ENCODE peak calls at places on chromosomes 4 and X, in five cellular contexts. O is lower leg skin, S is HCT116, D is K562, W is A549. M is an unnamed sample.

GRCh38 chr4:48692897-48693296 is 87.2 kb downstream of the FRYL start:
- DNase-seq in O (no peak), S (no peak), D (no peak), W (no peak), M (no peak)

GRCh38 chr4:144531841-144532240 is 114.1 kb upstream of the HHIP start:
- DNase-seq in O (no peak), S (no peak), D (no peak), W (no peak), M (no peak)

GRCh38 chr4:40750461-40751258 is 905 bp downstream of the NSUN7 start:
- DNase-seq in O (no peak), S (no peak), D (no peak), W (no peak), M (no peak)

GRCh38 chrX:70592091-70592490 is 147.5 kb downstream of the DLG3 start:
- DNase-seq in O (no peak), S (peak; percentile 26), D (no peak), W (peak; percentile 55), M (peak; percentile 22)

GRCh38 chr4:67087897-67088296 is 457.4 kb downstream of the CENPC start:
- DNase-seq in O (peak; percentile 85), S (peak; percentile 1), D (peak; percentile 34), W (peak; percentile 18), M (peak; percentile 1)

GRCh38 chrX:55159556-55159955 is 60.6 kb upstream of the PAGE5 start:
- DNase-seq in O (no peak), S (no peak), D (no peak), W (no peak), M (no peak)

GRCh38 chr4:23855912-23856605 is 33.8 kb downstream of the PPARGC1A start:
- DNase-seq in O (no peak), S (no peak), D (no peak), W (no peak), M (no peak)

GRCh38 chr4:24778427-24779225 is 16.7 kb upstream of the SOD3 start:
- DNase-seq in O (no peak), S (no peak), D (no peak), W (no peak), M (no peak)

GRCh38 chrX:114798902-114799301 is 215.0 kb downstream of the HTR2C start:
- DNase-seq in O (no peak), S (peak; percentile 38), D (no peak), W (no peak), M (no peak)

GRCh38 chr4:80183196-80184052 is 13.9 kb upstream of the PRDM8 start:
- DNase-seq in O (peak; percentile 89), S (no peak), D (no peak), W (no peak), M (no peak)

GRCh38 chrX:129359269-129359668 is 164.0 kb downstream of the SMARCA1 start:
- DNase-seq in O (no peak), S (no peak), D (no peak), W (no peak), M (no peak)

GRCh38 chr4:16858275-16858752 is 40.1 kb downstream of the LDB2 start:
- DNase-seq in O (no peak), S (no peak), D (no peak), W (no peak), M (no peak)

GRCh38 chr4:157057187-157057586 is 18.8 kb upstream of the GLRB start:
- DNase-seq in O (no peak), S (no peak), D (no peak), W (no peak), M (no peak)

GRCh38 chrX:121307441-121307840 is 260.0 kb downstream of the GLUD2 start:
- DNase-seq in O (no peak), S (no peak), D (no peak), W (no peak), M (no peak)

GRCh38 chr4:174437756-174438155 is 84.5 kb downstream of the HPGD start:
- DNase-seq in O (no peak), S (no peak), D (no peak), W (no peak), M (no peak)

GRCh38 chr4:68963389-68963788 is 11.8 kb upstream of the UGT2A3 start:
- DNase-seq in O (no peak), S (no peak), D (no peak), W (no peak), M (no peak)

GRCh38 chr4:147418206-147418605 is 62.7 kb upstream of the EDNRA start:
- DNase-seq in O (no peak), S (no peak), D (no peak), W (no peak), M (no peak)

GRCh38 chr4:28443786-28444412 is 1583.3 kb downstream of the STIM2 start:
- DNase-seq in O (no peak), S (no peak), D (no peak), W (no peak), M (no peak)

GRCh38 chr4:165096776-165097175 is 15.9 kb downstream of the TMEM192 start:
- DNase-seq in O (no peak), S (no peak), D (no peak), W (peak; percentile 14), M (no peak)

GRCh38 chrX:42869011-42869410 is 91.0 kb upstream of the PPP1R2C start:
- DNase-seq in O (no peak), S (no peak), D (no peak), W (no peak), M (no peak)

GRCh38 chr4:185283723-185284122 is 74.3 kb downstream of the SNX25 start:
- DNase-seq in O (no peak), S (no peak), D (no peak), W (no peak), M (no peak)

GRCh38 chr4:143084566-143084965 is 100.2 kb upstream of the USP38 start:
- DNase-seq in O (no peak), S (no peak), D (no peak), W (no peak), M (no peak)

GRCh38 chrX:265502-265901 is 15.7 kb upstream of the PLCXD1 start:
- DNase-seq in O (no peak), S (no peak), D (no peak), W (no peak), M (no peak)

GRCh38 chrX:56219702-56220101 is 12.5 kb upstream of the KLF8 start:
- DNase-seq in O (no peak), S (peak; percentile 12), D (no peak), W (no peak), M (no peak)

GRCh38 chr4:25863906-25864418 is 1.2 kb upstream of the SEL1L3 start:
- DNase-seq in O (no peak), S (no peak), D (no peak), W (no peak), M (no peak)
- TF ChIP-seq POLR2A in O (no peak), S (no peak), D (no peak), W (no peak), M (no peak)

DNA sequence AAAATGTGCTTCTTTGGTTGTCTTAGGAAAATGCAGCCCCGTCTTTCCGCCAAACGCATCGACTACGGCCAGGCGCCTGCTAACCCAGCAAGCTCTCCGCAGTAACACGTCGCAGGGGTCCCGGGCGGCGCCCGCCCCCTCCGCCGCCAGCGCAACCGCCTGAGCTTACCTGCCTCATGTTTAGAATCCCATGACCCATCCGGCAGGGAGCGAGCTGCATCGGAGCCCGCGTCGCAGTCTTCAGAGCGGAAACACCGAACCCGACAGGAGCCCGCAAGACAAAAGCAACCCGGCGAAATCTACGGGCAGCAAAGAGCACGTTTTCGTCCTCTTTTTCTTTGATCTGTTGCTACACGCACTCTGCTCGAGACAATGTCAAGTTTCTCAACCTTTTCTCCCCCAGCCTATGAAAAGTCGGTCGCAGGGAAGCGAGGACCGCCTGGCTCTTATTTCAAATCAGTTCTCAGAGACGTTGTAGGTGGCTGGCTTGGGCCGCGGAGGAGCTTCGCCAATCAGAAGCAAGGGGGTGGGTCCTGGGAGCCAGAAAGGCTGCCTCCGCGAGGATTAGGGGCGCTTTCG is at the start of gene MID1:
- DNase-seq in O (peak; percentile 92), S (peak; percentile 55), D (no peak), W (peak; percentile 85), M (no peak)
- TF ChIP-seq POLR2A in O (no peak), S (no peak), D (no peak), W (peak; percentile 36), M (no peak)

GRCh38 chrX:94937491-94937890 is 1263.5 kb downstream of the FAM133A start:
- DNase-seq in O (no peak), S (no peak), D (no peak), W (no peak), M (no peak)

GRCh38 chrX:94942603-94943002 is 1268.6 kb downstream of the FAM133A start:
- DNase-seq in O (no peak), S (no peak), D (no peak), W (no peak), M (no peak)

GRCh38 chrX:94932278-94932965 is 1258.4 kb downstream of the FAM133A start:
- DNase-seq in O (no peak), S (no peak), D (no peak), W (no peak), M (peak; percentile 1)

DNA sequence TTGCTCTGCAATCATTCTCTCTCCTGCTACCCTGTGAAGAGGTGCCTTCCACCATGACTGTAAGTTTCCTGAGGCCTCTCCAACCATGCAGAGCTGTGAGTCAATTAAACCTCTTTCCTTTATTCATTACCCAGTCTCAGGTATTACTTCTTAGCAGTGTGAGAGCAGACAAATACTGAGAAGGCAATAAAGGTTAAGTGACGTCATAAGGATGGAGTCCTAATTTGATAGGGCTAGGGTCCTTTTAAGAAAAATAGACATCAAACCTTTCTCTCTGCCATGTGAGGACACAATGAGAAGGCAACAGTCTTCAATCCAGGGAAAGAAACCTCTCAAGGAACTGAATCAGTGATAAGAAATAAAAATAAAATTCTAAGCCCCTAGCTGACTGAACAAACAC is 1262.7 kb downstream of the FAM133A start:
- DNase-seq in O (no peak), S (no peak), D (no peak), W (no peak), M (no peak)
- TF ChIP-seq POLR2A in O (no peak), S (no peak), D (no peak), W (no peak), M (no peak)

DNA sequence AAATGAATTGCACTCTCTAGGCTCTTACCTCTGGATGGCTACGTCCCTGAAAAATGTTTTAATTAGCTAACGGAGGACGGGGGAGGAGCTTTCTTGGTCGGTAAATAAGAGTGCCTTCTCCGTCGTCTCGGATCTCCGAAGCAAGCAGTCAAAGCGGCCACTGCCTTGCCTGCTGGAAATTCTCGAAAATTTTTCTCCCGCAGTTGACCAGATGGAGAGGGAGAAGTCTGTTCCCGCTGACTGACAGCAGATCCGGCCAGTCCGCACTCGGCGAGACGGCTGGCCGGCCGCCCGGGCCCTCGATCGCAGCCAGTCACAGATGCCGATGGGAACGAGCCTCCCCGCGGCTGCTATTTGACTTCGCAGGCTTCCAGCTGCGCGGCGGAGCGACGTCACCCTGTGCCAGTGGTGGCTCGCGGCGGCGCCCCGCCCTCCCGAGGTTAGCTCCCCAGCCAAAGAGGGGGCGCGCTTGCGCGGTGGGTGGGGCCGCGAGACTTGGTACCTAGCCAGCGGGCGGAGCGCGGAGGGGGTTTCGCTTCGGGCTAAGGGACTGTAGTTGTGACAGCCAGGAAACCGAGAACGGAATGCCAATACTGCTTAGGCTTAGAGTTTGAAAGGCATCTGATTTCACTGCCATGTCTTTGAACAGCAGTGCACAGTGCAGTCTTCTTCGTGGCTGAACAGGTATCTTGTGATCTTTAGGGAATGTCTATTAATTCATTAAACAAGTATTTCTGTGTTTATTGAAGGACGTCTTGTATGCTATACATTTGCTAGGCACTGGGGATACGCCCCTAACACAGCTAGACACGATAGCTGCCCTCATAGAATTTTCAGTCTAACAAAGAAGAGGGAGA is at the start of gene PPM1K:
- DNase-seq in O (peak; percentile 100), S (peak; percentile 94), D (peak; percentile 97), W (peak; percentile 95), M (peak; percentile 80)
- TF ChIP-seq POLR2A in O (no peak), S (no peak), D (peak; percentile 73), W (peak; percentile 26), M (no peak)

GRCh38 chr4:150779707-150780106 is 197.8 kb downstream of the MAB21L2 start:
- DNase-seq in O (no peak), S (no peak), D (no peak), W (no peak), M (no peak)
- TF ChIP-seq POLR2A in O (no peak), S (no peak), D (no peak), W (no peak), M (no peak)